ENCODE peak calls at places on chromosomes 16 and 17, in four cellular contexts. M, F, C and T are unnamed samples.

GRCh38 chr16:75193265-75193650 is 13.7 kb downstream of the CTRB2 start:
- DNase-seq in F (no peak), C (no peak), M (no peak), T (no peak)

GRCh38 chr16:27644165-27644564 is 94.2 kb downstream of the KATNIP start:
- DNase-seq in M (no peak), C (no peak), F (no peak), T (no peak)

GRCh38 chr17:81285179-81285878 is 9.8 kb downstream of the SLC38A10 start:
- DNase-seq in M (no peak), C (peak; percentile 78), F (no peak), T (no peak)

GRCh38 chr17:81004336-81005015 is 12.8 kb downstream of the CHMP6 start:
- DNase-seq in C (no peak), M (no peak), F (no peak), T (no peak)

GRCh38 chr16:47320546-47321315 is 140.1 kb downstream of the ITFG1 start:
- DNase-seq in M (no peak), C (no peak), F (no peak), T (no peak)

GRCh38 chr17:50908140-50908859 is 42.1 kb upstream of the TOB1 start:
- DNase-seq in M (no peak), C (no peak), F (no peak), T (no peak)

GRCh38 chr17:4877089-4877488 is 22.2 kb upstream of the C17orf107 start:
- DNase-seq in F (no peak), M (no peak), C (no peak), T (no peak)

GRCh38 chr17:1498869-1499268 is 6.4 kb upstream of the MYO1C start:
- DNase-seq in C (no peak), F (no peak), M (no peak), T (no peak)

GRCh38 chr16:87744750-87745514 is 20.9 kb downstream of the KLHDC4 start:
- DNase-seq in C (no peak), F (no peak), M (no peak), T (no peak)

GRCh38 chr16:56013962-56014552 is 138.9 kb upstream of the CES5A start:
- DNase-seq in M (peak; percentile 85), C (peak; percentile 47), F (peak; percentile 45), T (peak; percentile 45)

GRCh38 chr16:75208242-75208825 is 1.4 kb upstream of the CTRB2 start:
- DNase-seq in F (no peak), C (no peak), M (no peak), T (no peak)

GRCh38 chr17:19386276-19386863 is 620 bp downstream of the MFAP4 start:
- DNase-seq in M (no peak), F (no peak), C (no peak), T (no peak)

GRCh38 chr17:50028207-50029120 is 27.4 kb upstream of the ITGA3 start:
- DNase-seq in F (no peak), C (no peak), M (peak; percentile 74), T (no peak)

DNA sequence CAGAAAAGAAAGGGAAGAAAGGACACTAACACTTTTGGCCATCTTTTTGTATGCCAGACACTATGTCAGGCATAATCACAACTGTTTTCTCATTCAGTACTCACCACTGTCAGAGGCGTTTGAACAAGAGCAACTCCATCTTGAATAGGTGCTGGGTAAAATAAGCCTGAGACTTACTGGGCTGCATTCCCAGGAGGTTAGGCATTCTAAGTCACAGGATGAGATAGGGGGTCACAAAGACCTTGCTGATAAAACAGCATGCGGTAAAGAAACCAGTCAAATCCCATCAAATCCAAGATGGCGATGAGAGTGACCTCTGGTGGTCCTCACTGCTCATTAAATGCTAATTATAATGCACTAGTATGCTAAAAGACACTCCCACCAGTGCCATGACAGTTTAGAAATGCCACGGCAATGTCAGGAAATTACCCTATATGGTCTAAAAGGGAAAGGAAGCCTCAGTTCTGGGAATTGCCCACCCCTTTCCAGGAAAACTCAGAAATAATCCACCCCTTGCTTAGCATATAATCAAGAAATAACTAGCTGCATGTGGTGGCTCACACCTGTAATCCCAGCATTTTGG is 14.9 kb upstream of the LYRM9 start:
- DNase-seq in F (no peak), M (no peak), C (peak; percentile 68), T (no peak)
- TF ChIP-seq ELF4 in F (no peak), M (no peak), C (peak; percentile 48), T (no peak)

DNA sequence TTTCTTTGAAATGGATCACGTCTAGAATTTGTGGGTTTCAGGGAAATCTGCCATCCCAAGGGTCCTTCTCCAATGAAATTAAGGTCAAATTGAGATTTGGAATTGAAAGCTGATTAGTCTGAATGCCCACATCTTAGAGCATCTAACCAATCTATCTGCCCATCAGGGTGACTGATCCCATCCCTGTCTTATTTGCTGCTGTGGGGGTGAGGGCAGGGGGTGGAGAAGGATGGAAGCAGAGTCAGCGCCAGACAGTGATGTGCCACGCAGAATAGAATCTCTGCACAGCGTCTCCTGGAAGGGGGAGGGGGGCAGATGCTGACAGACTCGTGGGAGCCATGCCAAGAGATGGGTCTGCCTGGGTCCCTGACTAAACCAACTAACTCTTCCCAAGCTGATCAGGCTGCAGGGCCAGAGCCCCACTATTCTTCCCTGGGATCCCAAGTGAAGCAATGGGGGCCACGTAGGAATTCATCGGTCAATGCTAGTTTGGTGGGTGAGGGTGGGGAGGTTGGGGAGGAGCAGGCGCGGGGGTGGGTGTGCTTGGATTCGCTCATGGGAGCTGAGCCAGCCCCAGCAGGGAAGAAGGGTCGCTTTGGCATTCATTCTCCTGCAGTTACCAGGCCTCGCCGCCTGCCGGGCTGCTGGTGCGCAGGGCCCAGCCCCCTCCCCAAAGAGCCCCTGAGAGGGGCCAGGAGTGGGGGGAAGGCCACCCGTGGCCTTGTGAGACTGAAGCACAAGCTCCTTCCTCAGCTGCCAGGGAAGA is 32.2 kb downstream of the CDK5RAP3 start:
- DNase-seq in M (peak; percentile 50), C (no peak), F (no peak), T (no peak)
- TF ChIP-seq ELF4 in M (no peak), C (peak; percentile 11), F (no peak), T (no peak)

GRCh38 chr16:88941933-88942909 is 34.8 kb downstream of the CBFA2T3 start:
- DNase-seq in F (peak; percentile 92), C (no peak), M (peak; percentile 83), T (no peak)
- TF ChIP-seq ELF4 in F (no peak), C (no peak), M (no peak), T (no peak)

GRCh38 chr17:13253746-13254410 is 236.1 kb upstream of the ELAC2 start:
- DNase-seq in M (no peak), F (no peak), C (no peak), T (no peak)

DNA sequence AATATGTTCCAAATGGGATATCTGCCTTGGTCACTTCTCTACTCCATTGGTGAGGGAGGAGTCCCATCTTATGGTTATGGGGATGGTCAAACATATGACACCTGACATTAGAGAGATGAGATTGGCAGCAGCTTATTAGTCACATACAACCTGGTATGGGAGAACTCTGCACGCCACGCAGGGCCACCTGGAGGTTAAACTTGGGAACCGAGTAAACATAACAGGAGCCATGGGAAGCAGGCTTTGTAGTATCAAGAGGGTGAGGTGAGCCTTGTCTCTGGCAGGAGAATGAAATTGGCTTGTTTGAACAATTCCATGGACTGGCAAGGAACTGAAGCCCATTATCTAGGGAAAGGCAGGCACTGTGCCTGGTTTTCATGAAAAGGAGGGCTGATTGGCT is 238.7 kb upstream of the ELAC2 start:
- DNase-seq in C (no peak), F (no peak), M (no peak), T (no peak)
- TF ChIP-seq ELF4 in C (no peak), F (no peak), M (no peak), T (no peak)

GRCh38 chr16:84511180-84511800 is 6.8 kb upstream of the MEAK7 start:
- DNase-seq in F (peak; percentile 73), C (peak; percentile 88), M (peak; percentile 83), T (peak; percentile 68)
- TF ChIP-seq ELF4 in F (no peak), C (no peak), M (no peak), T (no peak)

GRCh38 chr17:67753026-67753425 is 35.3 kb downstream of the NOL11 start:
- DNase-seq in C (no peak), F (no peak), M (peak; percentile 26), T (no peak)
- TF ChIP-seq ELF4 in C (no peak), F (no peak), M (no peak), T (no peak)

GRCh38 chr16:67649494-67649931 is 4.6 kb downstream of the CARMIL2 start:
- DNase-seq in F (no peak), M (peak; percentile 93), C (no peak), T (no peak)

GRCh38 chr16:67652578-67653130 is 7.4 kb downstream of the ACD start:
- DNase-seq in F (peak; percentile 81), M (peak; percentile 63), C (peak; percentile 76), T (no peak)

GRCh38 chr16:67651847-67652246 is 6.9 kb downstream of the CARMIL2 start:
- DNase-seq in M (no peak), C (no peak), F (no peak), T (no peak)

GRCh38 chr16:67650023-67650422 is 5.1 kb downstream of the CARMIL2 start:
- DNase-seq in F (no peak), M (no peak), C (no peak), T (no peak)

DNA sequence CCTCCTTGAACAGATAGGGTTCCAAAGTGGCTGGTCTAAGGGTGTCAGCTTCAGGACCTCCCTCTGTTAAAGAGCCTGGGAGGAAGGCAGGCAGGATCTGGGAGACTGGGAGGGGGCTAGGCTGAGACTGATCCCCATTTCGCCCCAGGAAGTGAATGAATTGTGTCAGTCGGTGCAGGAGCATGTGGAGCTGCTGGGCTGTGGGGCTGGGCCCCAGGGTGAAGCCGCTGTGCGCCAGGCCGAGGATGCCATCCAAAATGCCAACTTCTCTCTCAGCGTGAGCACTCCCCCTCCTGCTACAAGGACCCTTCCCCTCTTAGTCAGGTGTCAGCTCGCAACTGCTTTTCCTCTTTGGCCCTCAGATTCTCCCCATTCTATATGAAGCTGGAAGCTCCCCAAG is 6.1 kb downstream of the CARMIL2 start:
- DNase-seq in C (no peak), M (no peak), F (no peak), T (no peak)
- TF ChIP-seq ELF4 in C (no peak), M (no peak), F (no peak), T (no peak)

GRCh38 chr17:68484458-68484857 is 27.2 kb upstream of the WIPI1 start:
- DNase-seq in C (no peak), F (no peak), M (no peak), T (peak; percentile 70)

GRCh38 chr17:68482576-68483001 is 25.3 kb upstream of the WIPI1 start:
- DNase-seq in M (no peak), F (no peak), C (no peak), T (peak; percentile 97)

DNA sequence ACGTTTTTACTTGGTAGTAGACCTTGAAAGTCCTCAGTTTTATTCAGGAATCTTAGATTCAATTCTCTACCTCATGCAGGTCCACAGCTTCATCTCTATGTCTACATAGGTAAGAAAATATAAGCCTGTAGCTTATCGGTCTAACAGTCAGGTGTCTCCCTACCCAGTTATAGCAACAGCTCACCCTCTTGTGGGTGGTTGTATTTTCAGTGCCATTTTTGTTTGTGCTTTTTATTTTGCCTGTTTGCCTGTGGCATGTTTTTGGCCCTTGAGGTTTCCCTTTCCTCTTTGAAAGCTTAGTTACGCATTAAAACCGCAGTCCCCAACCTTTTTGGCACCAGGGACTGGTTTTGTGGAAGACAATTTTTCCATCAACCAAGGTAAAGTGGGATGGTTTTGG is 23.6 kb upstream of the WIPI1 start:
- DNase-seq in F (no peak), M (no peak), C (no peak), T (no peak)
- TF ChIP-seq ELF4 in F (no peak), M (no peak), C (no peak), T (no peak)

GRCh38 chr17:9361572-9361955 is 214.1 kb downstream of the STX8 start:
- DNase-seq in C (no peak), M (no peak), F (no peak), T (no peak)

GRCh38 chr17:9364837-9365430 is 210.7 kb downstream of the STX8 start:
- DNase-seq in F (no peak), C (no peak), M (no peak), T (no peak)

GRCh38 chr17:9360610-9361571 is 214.7 kb downstream of the STX8 start:
- DNase-seq in C (no peak), F (no peak), M (no peak), T (peak; percentile 90)

GRCh38 chr17:9367186-9367585 is 208.4 kb downstream of the STX8 start:
- DNase-seq in F (no peak), M (no peak), C (no peak), T (no peak)

GRCh38 chr17:9363440-9364350 is 211.9 kb downstream of the STX8 start:
- DNase-seq in M (no peak), C (no peak), F (no peak), T (no peak)
- TF ChIP-seq ELF4 in M (no peak), C (no peak), F (no peak), T (no peak)